ENCODE peak calls at places on chromosomes 13 and 19, in ten cellular contexts. One of them, this sample, is unnamed.

GRCh38 chr19:3516675-3517207 is 10.6 kb downstream of the FZR1 start:
- DNase-seq in NCI-H345: peak; percentile 92
- DNase-seq in GM04504: no peak
- DNase-seq in GM13977: no peak
- DNase-seq in cardiac muscle cell: no peak
- DNase-seq in body of pancreas: peak; percentile 46
- DNase-seq in GM20000: no peak
- DNase-seq in thoracic aorta: no peak
- DNase-seq in aorta: no peak
- DNase-seq in NCI-H510A: peak; percentile 74
- DNase-seq in this sample: no peak

GRCh38 chr19:43425567-43426392 is 11.1 kb downstream of the TEX101 start:
- DNase-seq in NCI-H345: peak; percentile 2
- DNase-seq in GM04504: no peak
- DNase-seq in GM13977: no peak
- DNase-seq in cardiac muscle cell: peak; percentile 24
- DNase-seq in body of pancreas: peak; percentile 49
- DNase-seq in GM20000: no peak
- DNase-seq in thoracic aorta: no peak
- DNase-seq in aorta: no peak
- DNase-seq in NCI-H510A: no peak
- DNase-seq in this sample: no peak

GRCh38 chr19:22052644-22053013 is 345 bp downstream of the ZNF257 start:
- DNase-seq in NCI-H345: peak; percentile 53
- DNase-seq in GM04504: no peak
- DNase-seq in GM13977: no peak
- DNase-seq in cardiac muscle cell: no peak
- DNase-seq in body of pancreas: no peak
- DNase-seq in GM20000: no peak
- DNase-seq in thoracic aorta: no peak
- DNase-seq in aorta: no peak
- DNase-seq in NCI-H510A: peak; percentile 24
- DNase-seq in this sample: no peak

GRCh38 chr13:114212096-114212495 is 22.6 kb upstream of the CDC16 start:
- DNase-seq in NCI-H345: no peak
- DNase-seq in GM04504: no peak
- DNase-seq in GM13977: no peak
- DNase-seq in cardiac muscle cell: no peak
- DNase-seq in body of pancreas: no peak
- DNase-seq in GM20000: no peak
- DNase-seq in thoracic aorta: no peak
- DNase-seq in aorta: no peak
- DNase-seq in NCI-H510A: no peak
- DNase-seq in this sample: no peak

GRCh38 chr13:67878376-67878775 is 648.2 kb upstream of the PCDH9 start:
- DNase-seq in NCI-H345: no peak
- DNase-seq in GM04504: no peak
- DNase-seq in GM13977: no peak
- DNase-seq in cardiac muscle cell: no peak
- DNase-seq in body of pancreas: no peak
- DNase-seq in GM20000: no peak
- DNase-seq in thoracic aorta: no peak
- DNase-seq in aorta: no peak
- DNase-seq in NCI-H510A: no peak
- DNase-seq in this sample: no peak

GRCh38 chr19:46607441-46607841 is 6.3 kb downstream of the CALM3 start:
- DNase-seq in NCI-H345: no peak
- DNase-seq in GM04504: no peak
- DNase-seq in GM13977: no peak
- DNase-seq in cardiac muscle cell: no peak
- DNase-seq in body of pancreas: no peak
- DNase-seq in GM20000: no peak
- DNase-seq in thoracic aorta: no peak
- DNase-seq in aorta: peak; percentile 61
- DNase-seq in NCI-H510A: no peak
- DNase-seq in this sample: peak; percentile 67

GRCh38 chr19:46621191-46622117 is 3.4 kb downstream of the PTGIR start:
- DNase-seq in NCI-H345: no peak
- DNase-seq in GM04504: no peak
- DNase-seq in GM13977: no peak
- DNase-seq in cardiac muscle cell: no peak
- DNase-seq in body of pancreas: no peak
- DNase-seq in GM20000: no peak
- DNase-seq in thoracic aorta: no peak
- DNase-seq in aorta: no peak
- DNase-seq in NCI-H510A: no peak
- DNase-seq in this sample: no peak

GRCh38 chr19:41224632-41225031 is 5.6 kb downstream of the AXL start:
- DNase-seq in NCI-H345: no peak
- DNase-seq in GM04504: no peak
- DNase-seq in GM13977: no peak
- DNase-seq in cardiac muscle cell: no peak
- DNase-seq in body of pancreas: no peak
- DNase-seq in GM20000: no peak
- DNase-seq in thoracic aorta: no peak
- DNase-seq in aorta: no peak
- DNase-seq in NCI-H510A: no peak
- DNase-seq in this sample: no peak

GRCh38 chr19:49436381-49437017 is 4.8 kb downstream of the SLC17A7 start:
- DNase-seq in NCI-H345: no peak
- DNase-seq in GM04504: no peak
- DNase-seq in GM13977: peak; percentile 68
- DNase-seq in cardiac muscle cell: peak; percentile 51
- DNase-seq in body of pancreas: no peak
- DNase-seq in GM20000: peak; percentile 70
- DNase-seq in thoracic aorta: no peak
- DNase-seq in aorta: no peak
- DNase-seq in NCI-H510A: no peak
- DNase-seq in this sample: no peak

GRCh38 chr13:27822258-27822872 is 30.1 kb downstream of the GSX1 start:
- DNase-seq in NCI-H345: no peak
- DNase-seq in GM04504: no peak
- DNase-seq in GM13977: no peak
- DNase-seq in cardiac muscle cell: no peak
- DNase-seq in body of pancreas: no peak
- DNase-seq in GM20000: no peak
- DNase-seq in thoracic aorta: no peak
- DNase-seq in aorta: no peak
- DNase-seq in NCI-H510A: no peak
- DNase-seq in this sample: no peak

GRCh38 chr13:83503424-83503823 is 378.9 kb downstream of the SLITRK1 start:
- DNase-seq in NCI-H345: no peak
- DNase-seq in GM04504: peak; percentile 3
- DNase-seq in GM13977: no peak
- DNase-seq in cardiac muscle cell: no peak
- DNase-seq in body of pancreas: no peak
- DNase-seq in GM20000: no peak
- DNase-seq in thoracic aorta: no peak
- DNase-seq in aorta: no peak
- DNase-seq in NCI-H510A: no peak
- DNase-seq in this sample: no peak

GRCh38 chr13:23804166-23804565 is 85.0 kb downstream of the MIPEP start:
- DNase-seq in NCI-H345: no peak
- DNase-seq in GM04504: no peak
- DNase-seq in GM13977: no peak
- DNase-seq in cardiac muscle cell: no peak
- DNase-seq in body of pancreas: no peak
- DNase-seq in GM20000: no peak
- DNase-seq in thoracic aorta: no peak
- DNase-seq in aorta: no peak
- DNase-seq in NCI-H510A: no peak
- DNase-seq in this sample: no peak

GRCh38 chr19:38713227-38713649 is 31.0 kb downstream of the CAPN12 start:
- DNase-seq in NCI-H345: no peak
- DNase-seq in GM04504: no peak
- DNase-seq in GM13977: no peak
- DNase-seq in cardiac muscle cell: no peak
- DNase-seq in body of pancreas: peak; percentile 63
- DNase-seq in GM20000: no peak
- DNase-seq in thoracic aorta: no peak
- DNase-seq in aorta: no peak
- DNase-seq in NCI-H510A: no peak
- DNase-seq in this sample: peak; percentile 89

GRCh38 chr19:57363734-57364181 is 407 bp downstream of the TRAPPC2B start:
- DNase-seq in NCI-H345: no peak
- DNase-seq in GM04504: no peak
- DNase-seq in GM13977: no peak
- DNase-seq in cardiac muscle cell: peak; percentile 23
- DNase-seq in body of pancreas: no peak
- DNase-seq in GM20000: peak; percentile 5
- DNase-seq in thoracic aorta: no peak
- DNase-seq in aorta: no peak
- DNase-seq in NCI-H510A: no peak
- DNase-seq in this sample: peak; percentile 79

GRCh38 chr13:62246581-62246980 is 830.9 kb upstream of the PCDH20 start:
- DNase-seq in NCI-H345: no peak
- DNase-seq in GM04504: no peak
- DNase-seq in GM13977: no peak
- DNase-seq in cardiac muscle cell: no peak
- DNase-seq in body of pancreas: no peak
- DNase-seq in GM20000: no peak
- DNase-seq in thoracic aorta: no peak
- DNase-seq in aorta: no peak
- DNase-seq in NCI-H510A: no peak
- DNase-seq in this sample: no peak

GRCh38 chr19:805600-806550 is 8.6 kb downstream of the PTBP1 start:
- DNase-seq in NCI-H345: no peak
- DNase-seq in GM04504: no peak
- DNase-seq in GM13977: peak; percentile 32
- DNase-seq in cardiac muscle cell: no peak
- DNase-seq in body of pancreas: no peak
- DNase-seq in GM20000: peak; percentile 40
- DNase-seq in thoracic aorta: no peak
- DNase-seq in aorta: no peak
- DNase-seq in NCI-H510A: no peak
- DNase-seq in this sample: no peak

GRCh38 chr19:7159105-7159933 is 89.8 kb downstream of the ZNF557 start:
- DNase-seq in NCI-H345: peak; percentile 19
- DNase-seq in GM04504: peak; percentile 95
- DNase-seq in GM13977: no peak
- DNase-seq in cardiac muscle cell: peak; percentile 48
- DNase-seq in body of pancreas: no peak
- DNase-seq in GM20000: no peak
- DNase-seq in thoracic aorta: peak; percentile 79
- DNase-seq in aorta: peak; percentile 83
- DNase-seq in NCI-H510A: no peak
- DNase-seq in this sample: peak; percentile 87

GRCh38 chr13:78102121-78102677 is 183.6 kb upstream of the EDNRB start:
- DNase-seq in NCI-H345: no peak
- DNase-seq in GM04504: peak; percentile 50
- DNase-seq in GM13977: peak; percentile 8
- DNase-seq in cardiac muscle cell: no peak
- DNase-seq in body of pancreas: no peak
- DNase-seq in GM20000: no peak
- DNase-seq in thoracic aorta: no peak
- DNase-seq in aorta: no peak
- DNase-seq in NCI-H510A: no peak
- DNase-seq in this sample: no peak

GRCh38 chr19:7550987-7551761 is 15.7 kb downstream of the PNPLA6 start:
- DNase-seq in NCI-H345: peak; percentile 7
- DNase-seq in GM04504: no peak
- DNase-seq in GM13977: peak; percentile 69
- DNase-seq in cardiac muscle cell: peak; percentile 95
- DNase-seq in body of pancreas: peak; percentile 91
- DNase-seq in GM20000: peak; percentile 77
- DNase-seq in thoracic aorta: no peak
- DNase-seq in aorta: peak; percentile 84
- DNase-seq in NCI-H510A: no peak
- DNase-seq in this sample: no peak

GRCh38 chr19:32416749-32417469 is 11.3 kb downstream of the DPY19L3 start:
- DNase-seq in NCI-H345: no peak
- DNase-seq in GM04504: peak; percentile 24
- DNase-seq in GM13977: no peak
- DNase-seq in cardiac muscle cell: no peak
- DNase-seq in body of pancreas: no peak
- DNase-seq in GM20000: no peak
- DNase-seq in thoracic aorta: no peak
- DNase-seq in aorta: no peak
- DNase-seq in NCI-H510A: no peak
- DNase-seq in this sample: no peak

GRCh38 chr19:29873024-29873800 is 61.4 kb downstream of the CCNE1 start:
- DNase-seq in NCI-H345: peak; percentile 77
- DNase-seq in GM04504: no peak
- DNase-seq in GM13977: peak; percentile 89
- DNase-seq in cardiac muscle cell: peak; percentile 77
- DNase-seq in body of pancreas: peak; percentile 53
- DNase-seq in GM20000: peak; percentile 91
- DNase-seq in thoracic aorta: no peak
- DNase-seq in aorta: peak; percentile 87
- DNase-seq in NCI-H510A: no peak
- DNase-seq in this sample: peak; percentile 90

GRCh38 chr19:2827840-2828489 is 8.3 kb downstream of the ZNF554 start:
- DNase-seq in NCI-H345: no peak
- DNase-seq in GM04504: no peak
- DNase-seq in GM13977: no peak
- DNase-seq in cardiac muscle cell: no peak
- DNase-seq in body of pancreas: no peak
- DNase-seq in GM20000: no peak
- DNase-seq in thoracic aorta: no peak
- DNase-seq in aorta: no peak
- DNase-seq in NCI-H510A: no peak
- DNase-seq in this sample: no peak

GRCh38 chr13:24308068-24308445 is 1.3 kb upstream of the C1QTNF9 start:
- DNase-seq in NCI-H345: no peak
- DNase-seq in GM04504: no peak
- DNase-seq in GM13977: no peak
- DNase-seq in cardiac muscle cell: no peak
- DNase-seq in body of pancreas: no peak
- DNase-seq in GM20000: no peak
- DNase-seq in thoracic aorta: no peak
- DNase-seq in aorta: no peak
- DNase-seq in NCI-H510A: no peak
- DNase-seq in this sample: no peak